ENCODE peak calls at places on chromosomes 11 and 22, in four cellular contexts. R is HepG2, E is K562, T is GM12878. B is an unnamed sample.

GRCh38 chr11:59556115-59556882 is 45.0 kb downstream of the OR4D9 start:
- DNase-seq in R (peak; percentile 81), E (peak; percentile 57), T (peak; percentile 58), B (no peak)

GRCh38 chr11:20013346-20014066 is 146.8 kb downstream of the DBX1 start:
- DNase-seq in R (peak; percentile 73), E (no peak), T (no peak), B (no peak)

GRCh38 chr22:31933406-31933805 is 10.9 kb upstream of the YWHAH start:
- DNase-seq in R (no peak), E (no peak), T (no peak), B (no peak)

GRCh38 chr22:40714514-40714966 is 35.3 kb downstream of the MCHR1 start:
- DNase-seq in R (peak; percentile 51), E (no peak), T (no peak), B (peak; percentile 37)

GRCh38 chr22:42972592-42973535 is 42.1 kb downstream of the PACSIN2 start:
- DNase-seq in R (no peak), E (no peak), T (no peak), B (no peak)

GRCh38 chr11:104352036-104352435 is 188.1 kb upstream of the PDGFD start:
- DNase-seq in R (no peak), E (no peak), T (no peak), B (no peak)

GRCh38 chr22:25172153-25172552 is 27.5 kb upstream of the CRYBB3 start:
- DNase-seq in R (peak; percentile 21), E (no peak), T (no peak), B (no peak)

GRCh38 chr11:69968407-69969347 is 109.4 kb upstream of the ANO1 start:
- DNase-seq in R (no peak), E (no peak), T (no peak), B (no peak)

GRCh38 chr11:105040703-105041102 is 4.4 kb downstream of the CARD16 start:
- DNase-seq in R (no peak), E (no peak), T (no peak), B (no peak)

GRCh38 chr11:65871811-65872548 is 620 bp downstream of the EFEMP2 start:
- DNase-seq in R (no peak), E (no peak), T (no peak), B (no peak)

GRCh38 chr22:49733631-49734030 is 94.0 kb downstream of the BRD1 start:
- DNase-seq in R (no peak), E (no peak), T (no peak), B (no peak)

GRCh38 chr22:49735411-49736311 is 92.0 kb downstream of the BRD1 start:
- DNase-seq in R (no peak), E (peak; percentile 69), T (no peak), B (peak; percentile 40)

GRCh38 chr22:49734390-49734789 is 93.3 kb downstream of the BRD1 start:
- DNase-seq in R (no peak), E (no peak), T (no peak), B (no peak)

GRCh38 chr22:49736538-49736937 is 91.1 kb downstream of the BRD1 start:
- DNase-seq in R (no peak), E (no peak), T (no peak), B (no peak)

GRCh38 chr22:49734882-49735281 is 92.8 kb downstream of the BRD1 start:
- DNase-seq in R (no peak), E (no peak), T (no peak), B (no peak)
- TF ChIP-seq TARDBP in R (no peak), E (no peak), T (no peak), B (no peak)

GRCh38 chr11:115244314-115244713 is 259.9 kb downstream of the CADM1 start:
- DNase-seq in R (no peak), E (no peak), T (no peak), B (no peak)
- TF ChIP-seq BHLHE40 in R (no peak), E (no peak), T (no peak), B (no peak)

DNA sequence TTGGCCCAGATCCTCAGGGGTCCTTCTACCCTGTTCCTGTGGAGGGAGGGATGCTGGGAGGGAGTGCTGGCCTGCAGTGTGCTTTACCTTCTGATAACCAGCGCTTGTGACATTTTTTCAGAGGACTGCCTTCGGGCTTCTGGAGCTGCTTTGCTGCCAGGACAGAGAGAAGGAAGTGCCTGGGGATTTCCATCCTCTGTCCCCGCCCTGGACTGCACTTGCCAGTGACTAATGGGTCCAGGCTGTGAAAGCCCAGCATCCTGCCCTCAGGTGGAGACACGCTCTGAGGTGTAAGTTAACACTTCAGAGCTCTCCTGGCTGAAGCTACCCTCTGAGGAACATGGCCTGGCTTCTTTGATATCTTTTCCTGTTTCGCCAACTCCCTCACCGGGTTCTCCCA is 158.7 kb upstream of the SYT13 start:
- DNase-seq in R (no peak), E (no peak), T (no peak), B (no peak)
- TF ChIP-seq TARDBP in R (no peak), E (no peak), T (no peak), B (no peak)

GRCh38 chr11:47451436-47451835 is 2.5 kb upstream of the RAPSN start:
- DNase-seq in R (no peak), E (no peak), T (no peak), B (no peak)
- TF ChIP-seq BHLHE40 in R (no peak), E (no peak), T (no peak), B (no peak)

GRCh38 chr22:35472488-35472887 is 68.1 kb upstream of the RASD2 start:
- DNase-seq in R (no peak), E (no peak), T (no peak), B (no peak)

GRCh38 chr22:35476341-35476740 is 64.3 kb upstream of the RASD2 start:
- DNase-seq in R (no peak), E (no peak), T (no peak), B (no peak)

GRCh38 chr22:35477911-35478582 is 62.6 kb upstream of the RASD2 start:
- DNase-seq in R (no peak), E (peak; percentile 20), T (no peak), B (peak; percentile 71)

GRCh38 chr22:35473971-35474370 is 66.7 kb upstream of the RASD2 start:
- DNase-seq in R (no peak), E (no peak), T (no peak), B (no peak)

GRCh38 chr22:35475545-35475944 is 65.1 kb upstream of the RASD2 start:
- DNase-seq in R (no peak), E (no peak), T (no peak), B (no peak)
- TF ChIP-seq TARDBP in R (no peak), E (no peak), T (no peak), B (no peak)

GRCh38 chr22:30882181-30882771 is 86.3 kb downstream of the MORC2 start:
- DNase-seq in R (no peak), E (no peak), T (no peak), B (no peak)

GRCh38 chr22:30880847-30881246 is 87.7 kb downstream of the MORC2 start:
- DNase-seq in R (no peak), E (no peak), T (no peak), B (no peak)

GRCh38 chr22:30880181-30880601 is 88.4 kb downstream of the MORC2 start:
- DNase-seq in R (no peak), E (no peak), T (no peak), B (no peak)

GRCh38 chr22:30882974-30883533 is 85.5 kb downstream of the MORC2 start:
- DNase-seq in R (no peak), E (peak; percentile 29), T (no peak), B (no peak)

DNA sequence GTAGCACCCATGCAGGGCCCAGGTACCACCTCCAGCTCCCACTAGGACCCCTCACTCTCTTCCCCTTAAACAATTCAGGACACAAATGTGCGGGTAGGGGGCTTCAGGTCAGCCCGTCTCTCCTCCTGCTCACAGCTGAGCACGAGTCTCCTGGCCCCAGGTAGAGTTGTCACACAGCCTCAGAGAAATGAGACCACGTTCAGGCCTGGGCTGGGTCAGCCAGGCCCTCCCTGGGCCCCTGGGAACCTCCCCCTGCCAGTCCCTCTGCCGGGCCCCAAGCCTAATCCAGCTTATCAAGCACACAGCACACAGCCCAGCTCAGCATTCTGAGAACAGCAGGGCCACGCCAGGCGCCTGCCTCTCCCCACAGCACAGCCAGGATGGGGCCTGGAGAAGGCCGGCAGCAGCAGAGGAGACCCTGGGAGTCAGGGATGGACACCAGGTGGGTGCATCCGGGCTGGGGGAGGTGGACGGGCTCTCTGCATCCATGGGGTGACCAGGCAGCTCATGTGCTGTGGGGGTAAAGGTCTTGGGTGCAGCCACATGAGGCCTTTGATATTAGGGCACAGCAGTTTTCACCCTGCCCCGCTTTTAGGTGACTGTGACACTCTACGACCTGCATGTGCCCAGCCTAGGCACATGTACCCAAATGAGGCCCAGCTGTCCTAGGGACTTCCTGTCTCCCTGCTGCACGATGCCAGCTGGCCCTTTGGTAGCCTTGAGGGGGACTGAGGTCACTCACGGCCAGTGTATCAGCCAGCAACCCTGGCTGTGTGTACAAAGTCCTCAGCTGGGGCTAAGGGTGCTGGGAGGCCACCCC is 87.0 kb downstream of the MORC2 start:
- DNase-seq in R (peak; percentile 46), E (peak; percentile 79), T (no peak), B (no peak)
- TF ChIP-seq BHLHE40 in R (no peak), E (peak; percentile 69), T (no peak), B (no peak)

GRCh38 chr11:35986958-35987357 is 43.1 kb downstream of the LDLRAD3 start:
- DNase-seq in R (no peak), E (no peak), T (no peak), B (no peak)
- TF ChIP-seq TARDBP in R (no peak), E (no peak), T (no peak), B (no peak)

DNA sequence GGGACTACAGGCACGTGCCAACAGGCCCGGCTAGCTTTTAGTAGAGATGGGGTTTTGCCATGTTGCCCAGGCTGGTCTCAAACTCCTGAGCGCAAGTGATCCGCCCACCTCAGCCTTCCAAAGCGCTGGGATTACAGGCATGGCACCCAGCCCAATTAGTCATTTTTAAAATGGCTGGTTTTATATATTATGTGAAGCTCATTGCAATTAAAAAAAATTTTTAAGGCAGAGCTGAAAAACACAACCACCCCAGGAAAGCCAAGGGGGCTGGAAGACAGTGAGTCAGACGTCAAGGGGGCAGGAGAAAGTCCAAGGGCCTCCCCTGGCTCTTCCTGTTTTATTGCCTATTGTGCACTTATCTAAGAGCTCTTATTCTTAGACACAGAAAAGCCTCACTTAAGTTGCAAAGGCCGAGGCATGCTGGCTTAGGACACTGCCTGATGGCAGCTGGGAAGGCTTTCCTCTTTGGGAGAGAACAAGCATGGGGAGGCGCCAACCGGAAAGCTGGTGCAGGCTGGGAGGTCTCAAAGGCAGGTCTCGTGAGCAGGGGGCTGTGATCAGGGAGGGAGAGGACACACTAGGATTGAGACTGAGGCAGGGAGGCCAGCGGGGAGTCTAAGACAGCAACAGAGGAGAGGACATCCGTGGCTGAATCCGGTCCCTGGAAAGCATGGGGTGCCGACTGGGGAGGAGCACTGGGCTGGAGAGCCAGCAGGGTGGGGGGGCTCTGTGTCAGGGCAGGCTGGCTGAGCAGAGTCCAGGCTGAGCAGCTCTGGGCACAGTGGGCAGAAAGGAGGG is 11.1 kb upstream of the OSM start:
- DNase-seq in R (no peak), E (no peak), T (no peak), B (no peak)
- TF ChIP-seq BHLHE40 in R (no peak), E (no peak), T (no peak), B (no peak)

B was measured in HEK293T.